ENCODE peak calls at places on chromosomes 16 and 17, in seven cellular contexts. One of them, this sample, is unnamed. For H3K4me1, the result is how much of the 10 kb centered on the place peaks cover.

GRCh38 chr16:27639588-27640276 is 89.8 kb downstream of the KATNIP start:
- DNase-seq in body of pancreas: no peak
- DNase-seq in left ventricle myocardium inferior: no peak
- DNase-seq in mesenchymal stem cell: peak
- DNase-seq in tibial artery: no peak
- DNase-seq in ascending aorta: no peak
- DNase-seq in tibial nerve: peak
- DNase-seq in this sample: peak

GRCh38 chr17:34306466-34306865 is 12.8 kb upstream of the CCL8 start:
- DNase-seq in body of pancreas: peak
- DNase-seq in ascending aorta: peak
- DNase-seq in tibial nerve: peak
- DNase-seq in tibial artery: no peak
- DNase-seq in left ventricle myocardium inferior: no peak
- DNase-seq in mesenchymal stem cell: peak
- DNase-seq in this sample: no peak

GRCh38 chr17:15238064-15238463 is 27.1 kb downstream of the PMP22 start:
- DNase-seq in tibial nerve: no peak
- DNase-seq in left ventricle myocardium inferior: no peak
- DNase-seq in tibial artery: no peak
- DNase-seq in body of pancreas: no peak
- DNase-seq in mesenchymal stem cell: no peak
- DNase-seq in ascending aorta: no peak
- DNase-seq in this sample: no peak

GRCh38 chr17:4167786-4168185 is 24.8 kb downstream of the CYB5D2 start:
- DNase-seq in tibial nerve: no peak
- DNase-seq in ascending aorta: no peak
- DNase-seq in mesenchymal stem cell: no peak
- DNase-seq in body of pancreas: no peak
- DNase-seq in left ventricle myocardium inferior: no peak
- DNase-seq in tibial artery: no peak
- DNase-seq in this sample: no peak

GRCh38 chr17:80999224-81000088 is 7.8 kb downstream of the CHMP6 start:
- DNase-seq in left ventricle myocardium inferior: no peak
- DNase-seq in tibial nerve: no peak
- DNase-seq in mesenchymal stem cell: no peak
- DNase-seq in tibial artery: no peak
- DNase-seq in ascending aorta: no peak
- DNase-seq in body of pancreas: no peak
- DNase-seq in this sample: no peak

GRCh38 chr17:81420769-81421462 is 25.7 kb downstream of the BAHCC1 start:
- DNase-seq in body of pancreas: peak
- DNase-seq in ascending aorta: peak
- DNase-seq in left ventricle myocardium inferior: peak
- DNase-seq in tibial artery: peak
- DNase-seq in tibial nerve: no peak
- DNase-seq in mesenchymal stem cell: no peak
- DNase-seq in this sample: no peak

GRCh38 chr16:80323187-80323807 is 217.5 kb upstream of the DYNLRB2 start:
- DNase-seq in body of pancreas: no peak
- DNase-seq in ascending aorta: no peak
- DNase-seq in mesenchymal stem cell: no peak
- DNase-seq in left ventricle myocardium inferior: no peak
- DNase-seq in tibial nerve: no peak
- DNase-seq in tibial artery: no peak
- DNase-seq in this sample: no peak

GRCh38 chr16:85761866-85762265 is 11.0 kb upstream of the C16orf74 start:
- DNase-seq in tibial artery: no peak
- DNase-seq in left ventricle myocardium inferior: no peak
- DNase-seq in tibial nerve: no peak
- DNase-seq in body of pancreas: no peak
- DNase-seq in mesenchymal stem cell: no peak
- DNase-seq in ascending aorta: no peak
- DNase-seq in this sample: no peak

GRCh38 chr17:31067699-31068184 is 27.0 kb upstream of the NF1 start:
- DNase-seq in tibial artery: no peak
- DNase-seq in body of pancreas: no peak
- DNase-seq in mesenchymal stem cell: peak
- DNase-seq in tibial nerve: no peak
- DNase-seq in left ventricle myocardium inferior: no peak
- DNase-seq in ascending aorta: no peak
- DNase-seq in this sample: peak

DNA sequence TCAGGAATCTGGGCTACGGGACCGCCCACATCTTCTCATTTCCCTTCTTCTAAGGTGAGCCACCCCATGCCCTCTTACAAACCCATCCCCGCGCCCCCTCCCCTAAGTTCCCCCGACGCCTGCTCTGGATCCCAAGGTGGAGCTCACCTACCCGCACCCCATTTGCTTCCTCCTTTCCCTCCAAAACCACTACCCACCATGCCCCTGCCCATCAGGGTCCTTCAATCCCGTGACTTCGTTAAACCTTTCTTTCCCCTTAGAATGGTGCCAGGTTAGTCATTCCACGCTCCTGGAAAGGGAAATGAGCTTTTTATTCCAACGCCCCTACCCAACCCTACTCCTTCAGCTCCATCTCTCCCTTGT is 338 bp upstream of the MTMR4 start:
- DNase-seq in tibial artery: no peak
- DNase-seq in ascending aorta: no peak
- DNase-seq in mesenchymal stem cell: no peak
- DNase-seq in body of pancreas: no peak
- DNase-seq in left ventricle myocardium inferior: no peak
- DNase-seq in tibial nerve: no peak
- DNase-seq in this sample: no peak
- H3K4me1 ChIP-seq in tibial artery: under half
- H3K4me1 ChIP-seq in ascending aorta: under half
- H3K4me1 ChIP-seq in mesenchymal stem cell: under half
- H3K4me1 ChIP-seq in body of pancreas: under half
- H3K4me1 ChIP-seq in left ventricle myocardium inferior: half or more
- H3K4me1 ChIP-seq in tibial nerve: under half
- H3K4me1 ChIP-seq in this sample: under half

GRCh38 chr16:83928341-83929055 is 24.5 kb upstream of the OSGIN1 start:
- DNase-seq in mesenchymal stem cell: peak
- DNase-seq in tibial artery: no peak
- DNase-seq in ascending aorta: no peak
- DNase-seq in tibial nerve: no peak
- DNase-seq in left ventricle myocardium inferior: no peak
- DNase-seq in body of pancreas: no peak
- DNase-seq in this sample: peak
- H3K27ac ChIP-seq in mesenchymal stem cell: no peak
- H3K27ac ChIP-seq in tibial artery: no peak
- H3K27ac ChIP-seq in ascending aorta: no peak
- H3K27ac ChIP-seq in tibial nerve: no peak
- H3K27ac ChIP-seq in left ventricle myocardium inferior: no peak
- H3K27ac ChIP-seq in body of pancreas: no peak
- H3K27ac ChIP-seq in this sample: no peak

GRCh38 chr16:723695-724094 is 2.5 kb downstream of the CCDC78 start:
- DNase-seq in tibial artery: no peak
- DNase-seq in body of pancreas: no peak
- DNase-seq in ascending aorta: no peak
- DNase-seq in mesenchymal stem cell: no peak
- DNase-seq in left ventricle myocardium inferior: no peak
- DNase-seq in tibial nerve: no peak
- DNase-seq in this sample: no peak
- H3K4me1 ChIP-seq in tibial artery: under half
- H3K4me1 ChIP-seq in body of pancreas: half or more
- H3K4me1 ChIP-seq in ascending aorta: under half
- H3K4me1 ChIP-seq in mesenchymal stem cell: half or more
- H3K4me1 ChIP-seq in left ventricle myocardium inferior: half or more
- H3K4me1 ChIP-seq in tibial nerve: under half
- H3K4me1 ChIP-seq in this sample: under half

GRCh38 chr17:50423553-50424159 is 2.4 kb upstream of the ACSF2 start:
- DNase-seq in tibial nerve: no peak
- DNase-seq in mesenchymal stem cell: peak
- DNase-seq in left ventricle myocardium inferior: no peak
- DNase-seq in ascending aorta: no peak
- DNase-seq in tibial artery: peak
- DNase-seq in body of pancreas: peak
- DNase-seq in this sample: peak
- H3K27ac ChIP-seq in tibial nerve: no peak
- H3K27ac ChIP-seq in mesenchymal stem cell: peak
- H3K27ac ChIP-seq in left ventricle myocardium inferior: no peak
- H3K27ac ChIP-seq in ascending aorta: no peak
- H3K27ac ChIP-seq in tibial artery: no peak
- H3K27ac ChIP-seq in body of pancreas: peak
- H3K27ac ChIP-seq in this sample: no peak

DNA sequence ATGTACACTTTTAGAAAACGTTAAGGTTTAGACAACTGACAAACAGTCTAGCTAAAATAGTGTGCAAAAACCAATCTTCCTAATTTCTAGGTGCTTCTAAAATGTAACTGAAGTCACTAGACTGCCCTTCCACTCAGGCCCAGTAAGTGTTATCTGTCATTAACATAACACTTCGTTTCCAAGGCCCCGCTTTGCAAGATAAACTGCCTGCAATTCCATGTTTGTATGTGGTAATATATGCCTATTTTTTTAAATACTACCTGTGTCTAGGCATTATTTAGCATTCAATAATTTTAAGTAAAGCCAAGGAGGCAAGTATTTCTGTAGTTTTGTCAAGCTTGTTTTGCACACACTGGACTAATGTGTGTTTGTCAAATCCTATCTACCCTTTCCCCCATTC is 3.2 kb downstream of the USP32 start:
- DNase-seq in left ventricle myocardium inferior: no peak
- DNase-seq in ascending aorta: no peak
- DNase-seq in tibial nerve: no peak
- DNase-seq in tibial artery: no peak
- DNase-seq in body of pancreas: peak
- DNase-seq in mesenchymal stem cell: no peak
- DNase-seq in this sample: no peak
- H3K4me1 ChIP-seq in left ventricle myocardium inferior: half or more
- H3K4me1 ChIP-seq in ascending aorta: under half
- H3K4me1 ChIP-seq in tibial nerve: under half
- H3K4me1 ChIP-seq in tibial artery: half or more
- H3K4me1 ChIP-seq in body of pancreas: under half
- H3K4me1 ChIP-seq in mesenchymal stem cell: under half
- H3K4me1 ChIP-seq in this sample: under half

GRCh38 chr16:4465977-4466779 is 8.2 kb downstream of the NMRAL1 start:
- DNase-seq in tibial nerve: no peak
- DNase-seq in body of pancreas: peak
- DNase-seq in tibial artery: no peak
- DNase-seq in mesenchymal stem cell: no peak
- DNase-seq in left ventricle myocardium inferior: peak
- DNase-seq in ascending aorta: no peak
- DNase-seq in this sample: no peak
- H3K27ac ChIP-seq in tibial nerve: no peak
- H3K27ac ChIP-seq in body of pancreas: peak
- H3K27ac ChIP-seq in tibial artery: no peak
- H3K27ac ChIP-seq in mesenchymal stem cell: no peak
- H3K27ac ChIP-seq in left ventricle myocardium inferior: peak
- H3K27ac ChIP-seq in ascending aorta: no peak
- H3K27ac ChIP-seq in this sample: no peak

This sample was measured in foreskin keratinocyte.